ENCODE peak calls at places on chromosomes 3 and 15, in six cellular contexts. G is heart left ventricle, M is stomach, X is AG04450, N is bronchial epithelial cell, R is fibroblast of lung. V is an unnamed sample.

GRCh38 chr3:172749201-172749965 is 1.1 kb upstream of the ECT2 start:
- DNase-seq in M (peak; percentile 39), X (peak; percentile 88), R (peak; percentile 98), N (peak; percentile 96), G (peak; percentile 19), V (no peak)

GRCh38 chr3:141076821-141077571 is 25.8 kb downstream of the SPSB4 start:
- DNase-seq in M (peak; percentile 31), X (no peak), G (peak; percentile 56), N (no peak), R (peak; percentile 76), V (no peak)

GRCh38 chr15:93063292-93063671 is 25.7 kb downstream of the RGMA start:
- DNase-seq in G (no peak), R (no peak), X (no peak), M (no peak), N (peak; percentile 84), V (no peak)

GRCh38 chr15:69478259-69478687 is 25.7 kb downstream of the RPLP1 start:
- DNase-seq in G (no peak), M (peak; percentile 68), R (peak; percentile 49), N (no peak), X (no peak), V (no peak)

GRCh38 chr3:135739755-135740154 is 225.8 kb upstream of the PPP2R3A start:
- DNase-seq in M (no peak), G (no peak), N (no peak), R (no peak), X (no peak), V (no peak)

GRCh38 chr15:56532766-56533455 is 68.0 kb upstream of the MNS1 start:
- DNase-seq in X (no peak), N (no peak), G (no peak), M (no peak), R (peak; percentile 23), V (no peak)

GRCh38 chr3:104805508-104805907 is 561.2 kb upstream of the ALCAM start:
- DNase-seq in X (no peak), N (no peak), G (no peak), M (no peak), R (no peak), V (no peak)

GRCh38 chr3:184514151-184514490 is 47.5 kb upstream of the EPHB3 start:
- DNase-seq in N (no peak), X (no peak), G (no peak), R (no peak), M (no peak), V (no peak)

GRCh38 chr15:55661431-55661830 is 73.3 kb upstream of the PYGO1 start:
- DNase-seq in X (no peak), N (no peak), M (no peak), R (peak; percentile 65), G (no peak), V (no peak)

GRCh38 chr3:129230311-129231019 is 18.9 kb upstream of the COPG1 start:
- DNase-seq in N (peak; percentile 96), G (peak; percentile 29), M (no peak), X (no peak), R (peak; percentile 85), V (no peak)

GRCh38 chr15:81166949-81167816 is 29.5 kb upstream of the IL16 start:
- DNase-seq in R (no peak), X (no peak), N (no peak), M (no peak), G (no peak), V (no peak)

GRCh38 chr15:74392402-74392876 is 25.0 kb upstream of the CYP11A1 start:
- DNase-seq in G (no peak), X (no peak), N (no peak), R (peak; percentile 61), M (no peak), V (no peak)

GRCh38 chr15:74393423-74393822 is 26.0 kb upstream of the CYP11A1 start:
- DNase-seq in M (no peak), X (no peak), N (no peak), R (no peak), G (no peak), V (no peak)

GRCh38 chr15:74391604-74392401 is 24.4 kb upstream of the CYP11A1 start:
- DNase-seq in X (no peak), G (no peak), N (no peak), R (no peak), M (no peak), V (no peak)

GRCh38 chr15:74394090-74394846 is 26.8 kb upstream of the CYP11A1 start:
- DNase-seq in G (no peak), M (no peak), X (no peak), N (no peak), R (no peak), V (no peak)

GRCh38 chr15:74392902-74393301 is 25.5 kb upstream of the CYP11A1 start:
- DNase-seq in G (no peak), M (no peak), N (no peak), X (no peak), R (no peak), V (no peak)
- H3K27me3 ChIP-seq in G (no peaks in the 10 kb centered on the region), M (no peaks in the 10 kb centered on the region), N (no peaks in the 10 kb centered on the region), X (no peaks in the 10 kb centered on the region), R (no peaks in the 10 kb centered on the region), V (no peaks in the 10 kb centered on the region)

DNA sequence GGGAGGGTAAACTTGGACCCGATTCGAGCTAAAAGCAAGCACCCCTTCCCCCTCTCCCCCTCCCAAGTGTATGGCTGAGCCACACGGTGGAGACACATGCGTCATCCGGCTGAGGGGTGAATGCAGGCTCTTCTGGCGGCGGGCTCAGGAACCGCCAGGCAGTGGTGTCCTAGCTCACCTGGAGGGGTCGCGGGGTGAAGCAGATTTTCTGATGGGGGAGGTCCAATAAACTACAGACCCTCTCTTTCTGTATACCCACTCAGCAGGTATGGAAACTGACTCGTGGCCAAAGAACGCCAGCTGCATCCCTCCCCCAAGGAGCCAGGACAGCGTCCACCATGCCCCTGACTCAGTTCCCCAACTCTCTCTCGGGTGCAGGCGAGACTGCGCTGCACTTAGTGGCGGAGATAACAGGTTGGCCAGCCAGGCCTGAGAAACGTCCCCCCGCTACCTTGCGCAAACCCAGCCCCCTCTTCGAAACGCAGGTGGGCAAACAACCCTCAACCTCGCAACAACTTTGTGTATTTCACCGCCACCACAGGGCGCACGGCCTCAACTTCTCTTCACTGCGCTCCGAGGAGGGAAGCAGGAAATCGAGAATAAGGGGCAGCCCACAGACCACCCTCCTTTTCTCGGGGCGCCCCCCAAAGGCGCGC is 1.3 kb downstream of the MAGI1 start:
- DNase-seq in X (no peak), M (peak; percentile 60), R (peak; percentile 70), G (peak; percentile 67), N (peak; percentile 51), V (peak; percentile 59)
- TF ChIP-seq CTCF in X (peak; percentile 46), M (peak; percentile 11), R (peak; percentile 16), G (peak; percentile 49), N (peak; percentile 39), V (peak; percentile 8)

GRCh38 chr3:186361612-186362408 is at the start of gene DGKG:
- DNase-seq in X (no peak), R (no peak), M (peak; percentile 58), G (peak; percentile 68), N (no peak), V (peak; percentile 51)

GRCh38 chr3:186361246-186361611 is 805 bp downstream of the DGKG start:
- DNase-seq in M (no peak), G (no peak), X (no peak), N (no peak), R (no peak), V (no peak)

GRCh38 chr3:186362409-186362757 is 349 bp upstream of the DGKG start:
- DNase-seq in R (no peak), G (no peak), X (no peak), M (no peak), N (no peak), V (no peak)

GRCh38 chr3:186359078-186359477 is 3.0 kb downstream of the DGKG start:
- DNase-seq in R (no peak), N (no peak), X (no peak), G (no peak), M (no peak), V (no peak)

DNA sequence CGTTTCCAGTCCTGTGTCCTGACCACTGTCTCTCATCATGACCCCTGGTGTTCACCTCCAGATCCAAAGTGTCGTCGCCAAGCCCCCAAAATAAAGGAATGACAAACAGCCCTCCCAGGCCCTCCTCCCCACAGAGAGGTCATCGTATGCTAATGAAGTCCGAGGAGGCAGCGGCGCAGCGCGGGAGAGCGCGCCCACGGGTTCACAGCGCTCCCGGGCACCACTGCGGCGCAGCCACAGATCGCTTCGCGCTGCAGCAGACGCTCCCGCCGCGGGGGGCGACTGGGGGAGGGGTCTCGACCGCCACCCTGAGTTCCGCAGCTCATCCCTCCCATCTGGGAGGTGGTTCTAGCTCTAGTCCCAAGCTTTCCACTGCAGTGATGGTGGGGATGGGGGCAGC is 1.3 kb downstream of the DGKG start:
- DNase-seq in M (no peak), G (peak; percentile 53), R (no peak), N (no peak), X (no peak), V (no peak)
- H3K27me3 ChIP-seq in M (peaks cover 40% of the 10 kb centered on the region), G (no peaks in the 10 kb centered on the region), R (peaks cover 18% of the 10 kb centered on the region), N (peaks cover 35% of the 10 kb centered on the region), X (peaks cover 44% of the 10 kb centered on the region), V (no peaks in the 10 kb centered on the region)

DNA sequence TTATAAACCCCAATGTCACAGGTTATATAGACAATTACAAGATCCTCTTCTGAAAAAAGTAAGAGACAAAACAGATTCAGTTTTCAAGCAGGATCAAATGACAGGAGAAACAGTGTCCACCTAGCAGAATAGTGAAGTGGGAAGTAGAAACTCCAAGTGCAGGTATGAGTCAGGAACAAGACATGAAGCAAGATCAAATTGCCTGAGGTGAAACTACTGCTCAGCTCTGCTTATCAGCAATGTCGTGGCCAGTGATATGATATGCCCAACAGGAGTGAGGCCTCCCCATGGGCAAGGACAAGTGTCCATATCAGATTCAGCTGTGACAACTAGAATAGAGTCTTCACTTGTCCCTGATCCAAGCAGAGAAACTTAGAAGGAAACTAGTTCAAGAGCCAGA is 100.0 kb downstream of the ZMAT3 start:
- DNase-seq in N (peak; percentile 90), G (no peak), R (peak; percentile 29), M (no peak), X (no peak), V (no peak)
- TF ChIP-seq CTCF in N (no peak), G (no peak), R (no peak), M (no peak), X (no peak), V (no peak)

GRCh38 chr3:10646531-10647335 is 141.3 kb upstream of the ATP2B2 start:
- DNase-seq in N (no peak), R (no peak), G (no peak), M (no peak), X (no peak), V (no peak)

GRCh38 chr3:10651506-10651905 is 146.1 kb upstream of the ATP2B2 start:
- DNase-seq in M (no peak), R (no peak), N (no peak), X (no peak), G (no peak), V (no peak)

GRCh38 chr3:10645800-10646199 is 140.4 kb upstream of the ATP2B2 start:
- DNase-seq in R (no peak), N (no peak), M (no peak), G (no peak), X (no peak), V (no peak)

GRCh38 chr3:10647376-10647775 is 142.0 kb upstream of the ATP2B2 start:
- DNase-seq in R (no peak), X (no peak), G (no peak), N (no peak), M (no peak), V (no peak)

GRCh38 chr3:10648181-10648580 is 142.8 kb upstream of the ATP2B2 start:
- DNase-seq in N (peak; percentile 25), R (no peak), X (no peak), G (no peak), M (no peak), V (no peak)
- H3K27me3 ChIP-seq in N (peaks cover 2% of the 10 kb centered on the region), R (no peaks in the 10 kb centered on the region), X (no peaks in the 10 kb centered on the region), G (no peaks in the 10 kb centered on the region), M (no peaks in the 10 kb centered on the region), V (no peaks in the 10 kb centered on the region)